ENCODE peak calls at places on chromosomes 2 and 18, in seven cellular contexts. One of them, this sample, is unnamed. For H3K9me3 and H3K36me3, the result is how much of the 10 kb centered on the place peaks cover.

GRCh38 chr2:14520385-14520945 is 112.1 kb upstream of the LRATD1 start:
- DNase-seq in heart right ventricle: no peak
- DNase-seq in WERI-Rb-1: no peak
- DNase-seq in fibroblast of lung: no peak
- DNase-seq in Panc1: no peak
- DNase-seq in IMR-90: no peak
- DNase-seq in psoas muscle: no peak
- DNase-seq in this sample: no peak

GRCh38 chr18:57353137-57353939 is 981 bp downstream of the ST8SIA3 start:
- DNase-seq in heart right ventricle: no peak
- DNase-seq in WERI-Rb-1: peak
- DNase-seq in fibroblast of lung: no peak
- DNase-seq in Panc1: no peak
- DNase-seq in IMR-90: no peak
- DNase-seq in psoas muscle: no peak
- DNase-seq in this sample: no peak

GRCh38 chr2:19868705-19869550 is 32.9 kb downstream of the TTC32 start:
- DNase-seq in heart right ventricle: peak
- DNase-seq in WERI-Rb-1: no peak
- DNase-seq in fibroblast of lung: peak
- DNase-seq in Panc1: no peak
- DNase-seq in IMR-90: no peak
- DNase-seq in psoas muscle: peak
- DNase-seq in this sample: no peak

GRCh38 chr2:26474261-26474785 is 3.6 kb downstream of the OTOF start:
- DNase-seq in heart right ventricle: no peak
- DNase-seq in WERI-Rb-1: no peak
- DNase-seq in fibroblast of lung: no peak
- DNase-seq in Panc1: no peak
- DNase-seq in IMR-90: no peak
- DNase-seq in psoas muscle: no peak
- DNase-seq in this sample: no peak

GRCh38 chr2:197805598-197806316 is 1.4 kb downstream of the PLCL1 start:
- DNase-seq in heart right ventricle: no peak
- DNase-seq in WERI-Rb-1: no peak
- DNase-seq in fibroblast of lung: no peak
- DNase-seq in Panc1: no peak
- DNase-seq in IMR-90: no peak
- DNase-seq in psoas muscle: no peak
- DNase-seq in this sample: no peak

GRCh38 chr2:232318175-232318855 is 60.2 kb upstream of the ALPP start:
- DNase-seq in heart right ventricle: no peak
- DNase-seq in WERI-Rb-1: no peak
- DNase-seq in fibroblast of lung: no peak
- DNase-seq in Panc1: no peak
- DNase-seq in IMR-90: no peak
- DNase-seq in psoas muscle: peak
- DNase-seq in this sample: no peak

GRCh38 chr2:62747876-62748275 is 42.4 kb downstream of the EHBP1 start:
- DNase-seq in heart right ventricle: no peak
- DNase-seq in WERI-Rb-1: no peak
- DNase-seq in fibroblast of lung: no peak
- DNase-seq in Panc1: no peak
- DNase-seq in IMR-90: no peak
- DNase-seq in psoas muscle: no peak
- DNase-seq in this sample: no peak

GRCh38 chr2:235398321-235398720 is 95.5 kb upstream of the AGAP1 start:
- DNase-seq in heart right ventricle: no peak
- DNase-seq in WERI-Rb-1: no peak
- DNase-seq in fibroblast of lung: no peak
- DNase-seq in Panc1: no peak
- DNase-seq in IMR-90: no peak
- DNase-seq in psoas muscle: no peak
- DNase-seq in this sample: no peak

GRCh38 chr2:166417669-166418068 is 41.9 kb upstream of the SCN9A start:
- DNase-seq in heart right ventricle: no peak
- DNase-seq in WERI-Rb-1: peak
- DNase-seq in fibroblast of lung: peak
- DNase-seq in Panc1: no peak
- DNase-seq in IMR-90: peak
- DNase-seq in psoas muscle: no peak
- DNase-seq in this sample: no peak

GRCh38 chr2:195848119-195848899 is 191.3 kb downstream of the SLC39A10 start:
- DNase-seq in heart right ventricle: no peak
- DNase-seq in WERI-Rb-1: no peak
- DNase-seq in fibroblast of lung: no peak
- DNase-seq in Panc1: no peak
- DNase-seq in IMR-90: no peak
- DNase-seq in psoas muscle: no peak
- DNase-seq in this sample: no peak

GRCh38 chr2:65231121-65231520 is 3.5 kb downstream of the ACTR2 start:
- DNase-seq in heart right ventricle: no peak
- DNase-seq in WERI-Rb-1: no peak
- DNase-seq in fibroblast of lung: peak
- DNase-seq in Panc1: no peak
- DNase-seq in IMR-90: peak
- DNase-seq in psoas muscle: no peak
- DNase-seq in this sample: no peak

GRCh38 chr2:16069663-16069932 is 129.2 kb downstream of the MYCN start:
- DNase-seq in heart right ventricle: no peak
- DNase-seq in WERI-Rb-1: no peak
- DNase-seq in fibroblast of lung: no peak
- DNase-seq in Panc1: no peak
- DNase-seq in IMR-90: no peak
- DNase-seq in psoas muscle: no peak
- DNase-seq in this sample: no peak

GRCh38 chr2:134120160-134120717 is 133.6 kb upstream of the MGAT5 start:
- DNase-seq in heart right ventricle: no peak
- DNase-seq in WERI-Rb-1: no peak
- DNase-seq in fibroblast of lung: no peak
- DNase-seq in Panc1: no peak
- DNase-seq in IMR-90: no peak
- DNase-seq in psoas muscle: no peak
- DNase-seq in this sample: no peak

GRCh38 chr2:70141754-70142589 is 48.8 kb downstream of the C2orf42 start:
- DNase-seq in heart right ventricle: no peak
- DNase-seq in WERI-Rb-1: peak
- DNase-seq in fibroblast of lung: peak
- DNase-seq in Panc1: no peak
- DNase-seq in IMR-90: peak
- DNase-seq in psoas muscle: no peak
- DNase-seq in this sample: peak

GRCh38 chr2:73257021-73257420 is 22.9 kb downstream of the CCT7 start:
- DNase-seq in heart right ventricle: no peak
- DNase-seq in WERI-Rb-1: no peak
- DNase-seq in fibroblast of lung: no peak
- DNase-seq in Panc1: no peak
- DNase-seq in IMR-90: no peak
- DNase-seq in psoas muscle: no peak
- DNase-seq in this sample: no peak

GRCh38 chr2:148965596-148966431 is 72.7 kb upstream of the LYPD6B start:
- DNase-seq in heart right ventricle: no peak
- DNase-seq in WERI-Rb-1: no peak
- DNase-seq in fibroblast of lung: no peak
- DNase-seq in Panc1: no peak
- DNase-seq in IMR-90: no peak
- DNase-seq in psoas muscle: no peak
- DNase-seq in this sample: no peak

GRCh38 chr2:127516031-127516430 is 10.3 kb downstream of the IWS1 start:
- DNase-seq in heart right ventricle: peak
- DNase-seq in WERI-Rb-1: no peak
- DNase-seq in fibroblast of lung: peak
- DNase-seq in Panc1: no peak
- DNase-seq in IMR-90: peak
- DNase-seq in psoas muscle: peak
- DNase-seq in this sample: peak

GRCh38 chr2:176138526-176139169 is 9.1 kb downstream of the HOXD8 start:
- DNase-seq in heart right ventricle: no peak
- DNase-seq in WERI-Rb-1: no peak
- DNase-seq in fibroblast of lung: no peak
- DNase-seq in Panc1: no peak
- DNase-seq in IMR-90: no peak
- DNase-seq in psoas muscle: peak
- DNase-seq in this sample: peak

GRCh38 chr2:10028988-10029874 is 14.1 kb upstream of the KLF11 start:
- DNase-seq in heart right ventricle: peak
- DNase-seq in WERI-Rb-1: peak
- DNase-seq in fibroblast of lung: no peak
- DNase-seq in Panc1: no peak
- DNase-seq in IMR-90: no peak
- DNase-seq in psoas muscle: peak
- DNase-seq in this sample: no peak

GRCh38 chr2:88690591-88691338 is 708 bp upstream of the RPIA start:
- DNase-seq in heart right ventricle: no peak
- DNase-seq in WERI-Rb-1: peak
- DNase-seq in fibroblast of lung: no peak
- DNase-seq in Panc1: peak
- DNase-seq in IMR-90: peak
- DNase-seq in psoas muscle: peak
- DNase-seq in this sample: peak

GRCh38 chr2:96527052-96527964 is 9.2 kb upstream of the ARID5A start:
- DNase-seq in heart right ventricle: peak
- DNase-seq in WERI-Rb-1: no peak
- DNase-seq in fibroblast of lung: peak
- DNase-seq in Panc1: no peak
- DNase-seq in IMR-90: peak
- DNase-seq in psoas muscle: peak
- DNase-seq in this sample: peak

GRCh38 chr2:41930807-41931566 is 116.8 kb upstream of the PKDCC start:
- DNase-seq in heart right ventricle: no peak
- DNase-seq in WERI-Rb-1: no peak
- DNase-seq in fibroblast of lung: peak
- DNase-seq in Panc1: no peak
- DNase-seq in IMR-90: no peak
- DNase-seq in psoas muscle: no peak
- DNase-seq in this sample: peak

GRCh38 chr2:51247252-51247651 is 215.3 kb upstream of the NRXN1 start:
- DNase-seq in heart right ventricle: no peak
- DNase-seq in WERI-Rb-1: no peak
- DNase-seq in fibroblast of lung: no peak
- DNase-seq in Panc1: no peak
- DNase-seq in IMR-90: no peak
- DNase-seq in psoas muscle: no peak
- DNase-seq in this sample: no peak
- H3K9me3 ChIP-seq in heart right ventricle: under half
- H3K9me3 ChIP-seq in WERI-Rb-1: under half
- H3K9me3 ChIP-seq in fibroblast of lung: under half
- H3K9me3 ChIP-seq in Panc1: under half
- H3K9me3 ChIP-seq in IMR-90: under half
- H3K9me3 ChIP-seq in psoas muscle: under half
- H3K9me3 ChIP-seq in this sample: under half

GRCh38 chr2:240129311-240129710 is 6.8 kb downstream of the COPS9 start:
- DNase-seq in heart right ventricle: no peak
- DNase-seq in WERI-Rb-1: no peak
- DNase-seq in fibroblast of lung: no peak
- DNase-seq in Panc1: no peak
- DNase-seq in IMR-90: no peak
- DNase-seq in psoas muscle: no peak
- DNase-seq in this sample: no peak
- H3K36me3 ChIP-seq in heart right ventricle: half or more
- H3K36me3 ChIP-seq in WERI-Rb-1: under half
- H3K36me3 ChIP-seq in fibroblast of lung: under half
- H3K36me3 ChIP-seq in Panc1: under half
- H3K36me3 ChIP-seq in IMR-90: half or more
- H3K36me3 ChIP-seq in psoas muscle: half or more
- H3K36me3 ChIP-seq in this sample: under half

GRCh38 chr2:8907764-8908163 is 70.4 kb upstream of the KIDINS220 start:
- DNase-seq in heart right ventricle: no peak
- DNase-seq in WERI-Rb-1: no peak
- DNase-seq in fibroblast of lung: no peak
- DNase-seq in Panc1: no peak
- DNase-seq in IMR-90: no peak
- DNase-seq in psoas muscle: no peak
- DNase-seq in this sample: no peak
- H3K9me3 ChIP-seq in heart right ventricle: under half
- H3K9me3 ChIP-seq in WERI-Rb-1: under half
- H3K9me3 ChIP-seq in fibroblast of lung: under half
- H3K9me3 ChIP-seq in Panc1: under half
- H3K9me3 ChIP-seq in IMR-90: under half
- H3K9me3 ChIP-seq in psoas muscle: under half
- H3K9me3 ChIP-seq in this sample: under half

GRCh38 chr2:230719340-230719739 is 6.7 kb downstream of the CAB39 start:
- DNase-seq in heart right ventricle: no peak
- DNase-seq in WERI-Rb-1: no peak
- DNase-seq in fibroblast of lung: no peak
- DNase-seq in Panc1: no peak
- DNase-seq in IMR-90: no peak
- DNase-seq in psoas muscle: no peak
- DNase-seq in this sample: no peak
- H3K36me3 ChIP-seq in heart right ventricle: under half
- H3K36me3 ChIP-seq in WERI-Rb-1: under half
- H3K36me3 ChIP-seq in fibroblast of lung: under half
- H3K36me3 ChIP-seq in Panc1: under half
- H3K36me3 ChIP-seq in IMR-90: under half
- H3K36me3 ChIP-seq in psoas muscle: under half
- H3K36me3 ChIP-seq in this sample: under half

GRCh38 chr18:14943486-14943885 is 195.5 kb downstream of the ANKRD30B start:
- DNase-seq in heart right ventricle: no peak
- DNase-seq in WERI-Rb-1: no peak
- DNase-seq in fibroblast of lung: no peak
- DNase-seq in Panc1: no peak
- DNase-seq in IMR-90: no peak
- DNase-seq in psoas muscle: no peak
- DNase-seq in this sample: no peak

GRCh38 chr18:14940738-14941137 is 192.8 kb downstream of the ANKRD30B start:
- DNase-seq in heart right ventricle: no peak
- DNase-seq in WERI-Rb-1: no peak
- DNase-seq in fibroblast of lung: no peak
- DNase-seq in Panc1: no peak
- DNase-seq in IMR-90: no peak
- DNase-seq in psoas muscle: no peak
- DNase-seq in this sample: no peak

GRCh38 chr18:14942275-14942674 is 194.3 kb downstream of the ANKRD30B start:
- DNase-seq in heart right ventricle: no peak
- DNase-seq in WERI-Rb-1: no peak
- DNase-seq in fibroblast of lung: no peak
- DNase-seq in Panc1: no peak
- DNase-seq in IMR-90: no peak
- DNase-seq in psoas muscle: no peak
- DNase-seq in this sample: no peak

GRCh38 chr18:14941256-14941655 is 193.3 kb downstream of the ANKRD30B start:
- DNase-seq in heart right ventricle: no peak
- DNase-seq in WERI-Rb-1: no peak
- DNase-seq in fibroblast of lung: no peak
- DNase-seq in Panc1: no peak
- DNase-seq in IMR-90: no peak
- DNase-seq in psoas muscle: no peak
- DNase-seq in this sample: no peak

DNA sequence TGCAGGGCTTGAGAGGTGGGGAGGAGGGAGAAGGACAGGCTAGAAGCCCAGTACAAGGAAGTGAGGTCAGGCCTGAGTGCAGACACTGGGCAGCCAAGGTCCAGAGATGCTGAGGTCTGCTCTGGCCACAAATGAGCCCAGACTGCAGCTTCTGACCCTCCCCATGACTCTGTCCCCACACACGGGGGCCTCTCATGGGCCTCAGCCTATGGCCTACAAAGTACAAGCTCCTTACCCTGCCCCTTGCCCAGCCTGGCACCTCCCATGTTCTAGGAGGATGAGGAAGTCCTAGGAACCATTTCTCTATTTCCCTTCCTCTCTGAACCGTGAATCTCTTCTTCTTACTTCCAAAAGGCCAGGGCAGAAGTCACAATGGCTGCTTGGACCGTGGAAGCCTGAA is 193.8 kb downstream of the ANKRD30B start:
- DNase-seq in heart right ventricle: no peak
- DNase-seq in WERI-Rb-1: no peak
- DNase-seq in fibroblast of lung: no peak
- DNase-seq in Panc1: no peak
- DNase-seq in IMR-90: no peak
- DNase-seq in psoas muscle: no peak
- DNase-seq in this sample: no peak
- H3K9me3 ChIP-seq in heart right ventricle: under half
- H3K9me3 ChIP-seq in WERI-Rb-1: under half
- H3K9me3 ChIP-seq in fibroblast of lung: under half
- H3K9me3 ChIP-seq in Panc1: under half
- H3K9me3 ChIP-seq in IMR-90: under half
- H3K9me3 ChIP-seq in psoas muscle: under half
- H3K9me3 ChIP-seq in this sample: under half